ENCODE peak calls at places on chromosomes 2 and 18, in six cellular contexts. M, C, G, A, O and I are unnamed samples.

GRCh38 chr18:77749189-77749588 is 499.5 kb downstream of the GALR1 start:
- DNase-seq in M (no peak), C (no peak), G (peak; percentile 50), A (no peak), O (no peak), I (peak; percentile 34)

GRCh38 chr18:77234504-77235365 is 14.9 kb upstream of the GALR1 start:
- DNase-seq in M (no peak), C (peak; percentile 62), G (no peak), A (no peak), O (no peak), I (no peak)

GRCh38 chr18:44458777-44459176 is 221.9 kb upstream of the SETBP1 start:
- DNase-seq in M (no peak), C (no peak), G (no peak), A (no peak), O (no peak), I (no peak)

GRCh38 chr2:46563110-46563731 is 83.9 kb downstream of the TMEM247 start:
- DNase-seq in M (no peak), C (no peak), G (no peak), A (no peak), O (no peak), I (no peak)

GRCh38 chr2:178418426-178418825 is 32.5 kb downstream of the PRKRA start:
- DNase-seq in M (no peak), C (no peak), G (no peak), A (no peak), O (no peak), I (no peak)

GRCh38 chr18:22348521-22349316 is 69.0 kb downstream of the CTAGE1 start:
- DNase-seq in M (no peak), C (peak; percentile 91), G (peak; percentile 95), A (no peak), O (peak; percentile 88), I (no peak)

GRCh38 chr2:114550895-114551793 is 108.7 kb downstream of the DPP10 start:
- DNase-seq in M (no peak), C (no peak), G (peak; percentile 54), A (no peak), O (peak; percentile 39), I (peak; percentile 72)

GRCh38 chr2:239590276-239590675 is 189.5 kb upstream of the HDAC4 start:
- DNase-seq in M (no peak), C (peak; percentile 55), G (peak; percentile 6), A (no peak), O (no peak), I (no peak)

GRCh38 chr2:45439788-45440773 is 171.0 kb downstream of the SRBD1 start:
- DNase-seq in M (no peak), C (no peak), G (no peak), A (no peak), O (no peak), I (peak; percentile 32)

GRCh38 chr2:122651780-122652179 is 896.3 kb downstream of the TSN start:
- DNase-seq in M (no peak), C (no peak), G (no peak), A (no peak), O (no peak), I (no peak)